ENCODE peak calls at places on chromosomes 7 and 10, in seven cellular contexts. I, X, U, R, T, D and B are unnamed samples.

GRCh38 chr7:117656806-117657205 is 177.0 kb downstream of the CFTR start:
- DNase-seq in D (no peak), X (no peak), U (no peak), T (no peak), I (no peak), R (no peak), B (no peak)

GRCh38 chr10:35711615-35712411 is 69.7 kb upstream of the FZD8 start:
- DNase-seq in T (no peak), X (no peak), I (no peak), U (no peak), R (no peak), D (no peak), B (no peak)

GRCh38 chr10:89250814-89251416 is 660 bp downstream of the LIPA start:
- DNase-seq in I (no peak), U (no peak), X (no peak), D (peak), T (no peak), R (no peak), B (no peak)

GRCh38 chr7:44286618-44287487 is 38.5 kb downstream of the CAMK2B start:
- DNase-seq in D (no peak), R (no peak), T (no peak), U (no peak), X (no peak), I (no peak), B (no peak)

GRCh38 chr7:152925412-152926147 is 166.0 kb downstream of the ACTR3B start:
- DNase-seq in T (no peak), U (no peak), R (no peak), D (no peak), X (no peak), I (no peak), B (no peak)

GRCh38 chr7:109456116-109456515 is 886.4 kb downstream of the DNAJB9 start:
- DNase-seq in R (no peak), D (no peak), I (no peak), T (no peak), X (no peak), U (no peak), B (no peak)

GRCh38 chr7:22110227-22110839 is 164.6 kb upstream of the CDCA7L start:
- DNase-seq in I (peak), R (peak), U (peak), D (peak), X (peak), T (peak), B (peak)

GRCh38 chr7:86600506-86601290 is 43.0 kb upstream of the GRM3 start:
- DNase-seq in I (no peak), T (no peak), U (no peak), R (no peak), X (no peak), D (no peak), B (no peak)

GRCh38 chr7:130273081-130273699 is 6.5 kb downstream of the CPA2 start:
- DNase-seq in T (peak), U (no peak), X (no peak), R (peak), D (no peak), I (no peak), B (peak)

GRCh38 chr10:10891437-10891836 is 126.2 kb upstream of the CELF2 start:
- DNase-seq in I (no peak), D (peak), U (no peak), T (no peak), R (no peak), X (no peak), B (no peak)

GRCh38 chr7:22655781-22656180 is 71.2 kb upstream of the IL6 start:
- DNase-seq in I (no peak), U (no peak), T (no peak), X (no peak), R (no peak), D (no peak), B (no peak)

GRCh38 chr10:132847856-132848255 is 61.9 kb upstream of the NKX6-2 start:
- DNase-seq in U (no peak), X (no peak), D (no peak), R (no peak), I (no peak), T (no peak), B (no peak)

GRCh38 chr7:2603388-2603965 is 28.3 kb upstream of the TTYH3 start:
- DNase-seq in U (no peak), T (no peak), I (no peak), D (no peak), X (no peak), R (no peak), B (no peak)

GRCh38 chr10:71512794-71513379 is 116.2 kb downstream of the CDH23 start:
- DNase-seq in X (no peak), I (no peak), U (no peak), T (peak), R (no peak), D (no peak), B (no peak)

GRCh38 chr10:275680-276079 is 140.4 kb downstream of the ZMYND11 start:
- DNase-seq in R (no peak), I (no peak), X (no peak), T (no peak), U (no peak), D (no peak), B (no peak)

GRCh38 chr7:30616318-30616717 is 21.6 kb downstream of the GARS1 start:
- DNase-seq in R (no peak), X (no peak), I (no peak), T (no peak), U (no peak), D (no peak), B (no peak)

GRCh38 chr7:36039671-36040070 is 113.4 kb upstream of the EEPD1 start:
- DNase-seq in U (no peak), I (no peak), R (no peak), T (no peak), X (no peak), D (no peak), B (no peak)

GRCh38 chr10:62027841-62028501 is 126.5 kb downstream of the ARID5B start:
- DNase-seq in R (no peak), I (no peak), D (no peak), T (no peak), U (no peak), X (no peak), B (no peak)

GRCh38 chr10:58950618-58951017 is 225.8 kb upstream of the PHYHIPL start:
- DNase-seq in U (no peak), R (no peak), D (peak), I (no peak), X (no peak), T (no peak), B (no peak)

GRCh38 chr7:17674166-17674955 is 265.9 kb downstream of the SNX13 start:
- DNase-seq in T (no peak), U (no peak), D (peak), X (no peak), I (no peak), R (no peak), B (no peak)

GRCh38 chr7:141451232-141451631 is 100.0 kb upstream of the AGK start:
- DNase-seq in X (no peak), I (no peak), D (no peak), T (no peak), U (no peak), R (no peak), B (no peak)

GRCh38 chr10:90319188-90319914 is 538.5 kb downstream of the HTR7 start:
- DNase-seq in T (peak), I (no peak), X (no peak), R (peak), D (peak), U (no peak), B (no peak)

GRCh38 chr7:3157541-3158287 is 114.0 kb upstream of the CARD11 start:
- DNase-seq in R (no peak), X (no peak), T (no peak), I (no peak), D (no peak), U (no peak), B (no peak)

GRCh38 chr7:130008941-130009847 is 42.0 kb downstream of the ZC3HC1 start:
- DNase-seq in I (no peak), U (no peak), R (no peak), X (no peak), T (peak), D (no peak), B (peak)

GRCh38 chr10:73577788-73578187 is 13.4 kb downstream of the USP54 start:
- DNase-seq in U (no peak), X (no peak), R (no peak), D (peak), T (no peak), I (peak), B (no peak)

GRCh38 chr7:74012842-74013249 is 15.1 kb upstream of the ELN start:
- DNase-seq in R (peak), X (no peak), U (no peak), T (no peak), D (no peak), I (no peak), B (no peak)

GRCh38 chr10:60955957-60956425 is 12.0 kb upstream of the RHOBTB1 start:
- DNase-seq in U (no peak), I (no peak), X (no peak), R (no peak), D (no peak), T (no peak), B (no peak)

GRCh38 chr7:151550601-151551286 is 31.0 kb upstream of the RHEB start:
- DNase-seq in U (no peak), I (no peak), R (peak), D (peak), T (peak), X (no peak), B (no peak)

GRCh38 chr10:121378402-121378801 is 219.8 kb downstream of the FGFR2 start:
- DNase-seq in I (no peak), T (no peak), X (no peak), D (no peak), U (no peak), R (no peak), B (no peak)